ENCODE peak calls at places on chromosomes 13 and 19, in eight cellular contexts. N is cardiac muscle cell, G is nephron progenitor cell, D is brain microvascular endothelial cell, V is HFFc6, Q is choroid plexus epithelial cell, L is cardiac fibroblast, X is progenitor cell of endocrine pancreas. H is an unnamed sample.

GRCh38 chr13:75621147-75621546 is 15.0 kb upstream of the LMO7 start:
- DNase-seq in G (no peak), L (peak), N (peak), Q (peak), V (peak), X (no peak), D (peak), H (no peak)

GRCh38 chr19:54481326-54481930 is 8.3 kb upstream of the CDC42EP5 start:
- DNase-seq in V (no peak), L (peak), N (peak), X (no peak), Q (peak), D (no peak), G (peak), H (peak)

GRCh38 chr19:36046443-36047050 is 7.5 kb downstream of the THAP8 start:
- DNase-seq in D (no peak), X (no peak), N (peak), V (no peak), Q (peak), G (no peak), L (peak), H (no peak)

GRCh38 chr13:105048685-105049084 is 1486.8 kb downstream of the EFNB2 start:
- DNase-seq in V (no peak), N (no peak), G (peak), X (no peak), L (no peak), D (no peak), Q (no peak), H (no peak)

GRCh38 chr19:45496349-45496953 is 396 bp downstream of the RTN2 start:
- DNase-seq in L (no peak), N (peak), D (no peak), Q (no peak), G (peak), V (no peak), X (peak), H (no peak)

GRCh38 chr13:109869312-109870237 is 83.2 kb upstream of the IRS2 start:
- DNase-seq in X (no peak), D (peak), L (peak), V (peak), N (peak), G (peak), Q (peak), H (no peak)

GRCh38 chr13:66657165-66657895 is 572.8 kb downstream of the PCDH9 start:
- DNase-seq in D (peak), N (peak), X (no peak), G (no peak), V (peak), L (peak), Q (peak), H (no peak)

GRCh38 chr19:43526884-43527859 is at the start of gene ETHE1:
- DNase-seq in X (peak), G (peak), L (peak), Q (peak), V (peak), N (peak), D (peak), H (peak)

GRCh38 chr13:19984430-19985218 is 26.1 kb downstream of the ZMYM2 start:
- DNase-seq in N (peak), L (peak), X (no peak), G (no peak), Q (peak), D (peak), V (peak), H (no peak)

GRCh38 chr19:5470264-5470671 is 15.1 kb downstream of the ZNRF4 start:
- DNase-seq in D (no peak), V (no peak), Q (no peak), N (no peak), X (peak), G (no peak), L (no peak), H (no peak)

GRCh38 chr19:40605201-40605971 is 4.2 kb downstream of the LTBP4 start:
- DNase-seq in Q (peak), V (no peak), N (peak), L (peak), D (peak), X (no peak), G (peak), H (no peak)
- TF ChIP-seq CTCF in Q (no peak), V (peak), N (peak), L (no peak), D (no peak), X (peak), G (no peak), H (peak)

GRCh38 chr13:45544520-45544919 is 71.0 kb downstream of the ERICH6B start:
- DNase-seq in X (no peak), L (no peak), G (no peak), N (no peak), V (no peak), Q (no peak), D (no peak), H (no peak)
- TF ChIP-seq CTCF in X (peak), L (no peak), G (no peak), N (no peak), V (no peak), Q (no peak), D (no peak), H (no peak)

DNA sequence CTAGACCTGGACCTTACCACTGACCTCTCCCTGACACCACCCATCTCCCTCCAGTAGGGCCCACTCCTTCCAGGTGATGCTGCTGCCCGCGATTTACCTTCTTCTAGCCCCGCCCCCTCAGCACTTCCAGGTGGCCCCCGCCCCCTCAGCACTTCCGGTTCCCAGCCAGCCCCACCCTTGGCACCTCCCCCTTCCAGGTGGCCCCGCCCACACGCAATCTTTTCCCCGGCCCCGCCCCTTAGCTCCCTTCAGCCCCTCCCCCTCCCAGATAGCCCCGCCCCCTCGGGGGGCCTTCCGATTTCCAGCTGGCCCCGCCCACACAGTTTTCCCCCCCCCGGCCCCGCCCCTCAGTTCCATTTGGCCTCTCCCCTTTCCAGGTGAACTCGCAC is 565 bp downstream of the LIG1 start:
- DNase-seq in L (peak), X (peak), V (peak), G (peak), N (peak), Q (peak), D (peak), H (no peak)
- TF ChIP-seq CTCF in L (no peak), X (peak), V (no peak), G (no peak), N (no peak), Q (no peak), D (no peak), H (no peak)

GRCh38 chr13:26579580-26579979 is 22.1 kb downstream of the WASF3 start:
- DNase-seq in V (no peak), X (no peak), L (no peak), D (no peak), Q (no peak), N (no peak), G (no peak), H (no peak)

GRCh38 chr13:26584713-26585112 is 27.2 kb downstream of the WASF3 start:
- DNase-seq in V (peak), N (peak), L (peak), D (peak), G (no peak), X (no peak), Q (peak), H (no peak)

GRCh38 chr13:26587251-26587650 is 29.8 kb downstream of the WASF3 start:
- DNase-seq in X (no peak), G (no peak), D (no peak), N (no peak), V (no peak), Q (no peak), L (no peak), H (no peak)

GRCh38 chr13:26585136-26585535 is 27.7 kb downstream of the WASF3 start:
- DNase-seq in V (peak), L (no peak), X (no peak), Q (peak), N (no peak), D (no peak), G (no peak), H (no peak)

GRCh38 chr13:26583662-26584061 is 26.2 kb downstream of the WASF3 start:
- DNase-seq in Q (no peak), N (no peak), L (no peak), V (no peak), D (no peak), X (no peak), G (no peak), H (no peak)
- TF ChIP-seq CTCF in Q (no peak), N (no peak), L (no peak), V (no peak), D (no peak), X (no peak), G (no peak), H (no peak)

DNA sequence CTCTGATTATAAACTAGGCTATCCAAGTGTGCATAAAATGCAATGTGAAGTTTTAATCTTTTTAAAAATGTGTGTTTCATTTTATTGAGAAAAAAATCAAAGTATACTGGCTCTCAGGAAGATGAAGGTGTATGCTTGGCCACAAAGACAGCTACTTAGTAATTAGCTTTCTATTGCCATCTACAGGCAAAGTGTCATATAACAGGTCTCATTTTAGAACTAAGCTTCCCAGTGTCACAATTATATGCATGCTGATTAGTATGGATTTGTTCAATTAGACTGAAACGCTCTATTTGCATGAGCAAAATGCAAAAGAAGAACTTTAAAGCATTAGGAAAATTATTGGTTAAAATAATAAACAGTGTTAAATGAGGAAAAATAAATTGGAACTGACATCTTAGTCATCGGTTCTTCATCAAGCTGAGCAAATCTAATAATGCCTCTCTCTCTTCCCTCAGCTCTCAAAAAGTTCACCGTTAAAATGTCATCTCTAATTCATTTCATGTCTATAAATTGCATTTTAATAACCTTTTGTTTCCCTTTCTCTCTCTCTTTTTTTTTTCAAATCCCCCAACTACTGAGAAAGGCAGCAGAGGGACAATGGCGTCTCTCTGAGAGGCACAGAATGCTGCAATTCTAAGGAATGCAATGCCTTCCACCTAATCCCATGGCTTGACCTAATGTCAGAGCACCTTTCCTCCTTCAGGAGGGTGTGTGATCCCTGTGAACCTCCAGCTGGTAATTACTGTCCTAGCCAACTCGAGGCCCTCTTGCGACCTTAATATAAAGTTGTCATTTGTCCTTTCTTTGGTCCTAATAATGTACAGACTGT is 313.1 kb upstream of the MAB21L1 start:
- DNase-seq in D (peak), L (peak), G (no peak), Q (peak), V (peak), X (no peak), N (peak), H (no peak)
- TF ChIP-seq CTCF in D (peak), L (peak), G (peak), Q (peak), V (peak), X (peak), N (peak), H (peak)

GRCh38 chr19:33998302-33998701 is 174.0 kb upstream of the LSM14A start:
- DNase-seq in G (no peak), D (no peak), N (no peak), V (no peak), L (no peak), X (no peak), Q (no peak), H (no peak)

GRCh38 chr19:33997690-33998089 is 174.6 kb upstream of the LSM14A start:
- DNase-seq in Q (peak), G (no peak), D (no peak), N (no peak), L (no peak), X (no peak), V (no peak), H (no peak)

GRCh38 chr19:33998739-33999345 is 173.5 kb upstream of the LSM14A start:
- DNase-seq in G (no peak), L (peak), Q (peak), N (peak), V (no peak), D (no peak), X (no peak), H (no peak)
- TF ChIP-seq CTCF in G (peak), L (peak), Q (peak), N (peak), V (peak), D (peak), X (peak), H (peak)

GRCh38 chr19:47096721-47097120 is 16.9 kb downstream of the ZC3H4 start:
- DNase-seq in L (no peak), X (no peak), V (no peak), G (no peak), D (no peak), Q (no peak), N (no peak), H (no peak)
- TF ChIP-seq CTCF in L (no peak), X (no peak), V (no peak), G (no peak), D (no peak), Q (no peak), N (no peak), H (no peak)

GRCh38 chr13:28819748-28820098 is 416 bp upstream of the MTUS2 start:
- DNase-seq in Q (peak), L (peak), N (peak), D (no peak), G (peak), V (no peak), X (peak), H (no peak)

GRCh38 chr13:28822161-28822560 is 2.0 kb downstream of the MTUS2 start:
- DNase-seq in L (no peak), N (no peak), D (no peak), G (no peak), X (no peak), V (no peak), Q (no peak), H (no peak)

GRCh38 chr13:28817204-28817603 is 2.9 kb upstream of the MTUS2 start:
- DNase-seq in G (no peak), V (no peak), X (no peak), N (no peak), D (no peak), Q (no peak), L (no peak), H (no peak)

GRCh38 chr13:28820099-28821051 is at the start of gene MTUS2:
- DNase-seq in G (peak), D (no peak), X (peak), N (no peak), Q (peak), V (no peak), L (no peak), H (no peak)

GRCh38 chr13:28819046-28819747 is 942 bp upstream of the MTUS2 start:
- DNase-seq in N (peak), X (no peak), V (peak), D (no peak), Q (peak), G (no peak), L (peak), H (no peak)
- TF ChIP-seq CTCF in N (no peak), X (peak), V (peak), D (peak), Q (no peak), G (no peak), L (no peak), H (no peak)

DNA sequence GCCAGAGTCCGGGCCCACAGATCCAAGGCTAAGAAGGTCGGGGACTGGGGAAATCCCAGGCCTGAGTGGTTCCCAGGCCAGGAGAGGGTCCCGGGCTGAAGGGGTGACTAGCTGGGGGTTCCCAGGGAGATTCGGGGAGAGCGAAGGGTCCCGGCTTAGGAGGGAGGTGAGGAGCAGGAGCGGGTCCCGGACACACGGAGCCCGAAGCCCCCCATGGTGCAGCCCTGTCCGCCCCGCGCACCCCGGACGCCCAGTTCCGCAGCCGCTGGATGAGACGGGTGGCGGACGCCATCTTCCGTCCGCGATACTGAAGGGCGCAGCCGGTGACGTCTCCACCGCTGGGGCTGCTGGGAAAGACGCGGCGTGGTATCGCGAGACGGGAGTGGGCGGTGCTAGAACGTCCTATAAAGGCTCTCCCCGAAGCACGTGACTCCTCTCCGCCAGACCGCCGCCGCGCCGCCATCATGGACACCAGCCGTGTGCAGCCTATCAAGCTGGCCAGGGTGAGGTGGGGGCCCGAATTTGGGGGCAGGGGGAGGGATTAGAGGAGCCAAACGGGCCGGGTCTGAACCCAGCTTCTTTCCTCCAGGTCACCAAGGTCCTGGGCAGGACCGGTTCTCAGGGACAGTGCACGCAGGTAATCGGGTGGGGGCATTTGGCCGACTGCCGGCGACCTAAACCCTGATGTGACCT is at the start of the genes NDUFA7 and RPS28:
- DNase-seq in Q (peak), D (peak), X (peak), G (peak), N (peak), V (peak), L (peak), H (peak)
- TF ChIP-seq CTCF in Q (no peak), D (peak), X (no peak), G (no peak), N (peak), V (peak), L (no peak), H (peak)

H was measured in chondrocyte.